ENCODE peak calls at places on chromosome 9, in eight cellular contexts. One of them, this sample, is unnamed.

GRCh38 chr9:123614503-123615258 is 258.7 kb downstream of the CRB2 start:
- DNase-seq in heart left ventricle: no peak
- DNase-seq in MCF 10A: no peak
- DNase-seq in esophagus squamous epithelium: no peak
- DNase-seq in nephron progenitor cell: no peak
- DNase-seq in colonic mucosa: no peak
- DNase-seq in AG09309: no peak
- DNase-seq in mesothelial cell of epicardium: no peak
- DNase-seq in this sample: no peak

GRCh38 chr9:124590886-124591641 is 83.9 kb upstream of the NR5A1 start:
- DNase-seq in heart left ventricle: no peak
- DNase-seq in MCF 10A: no peak
- DNase-seq in esophagus squamous epithelium: no peak
- DNase-seq in nephron progenitor cell: no peak
- DNase-seq in colonic mucosa: peak
- DNase-seq in AG09309: no peak
- DNase-seq in mesothelial cell of epicardium: no peak
- DNase-seq in this sample: no peak

GRCh38 chr9:111812337-111812736 is 17.6 kb upstream of the SHOC1 start:
- DNase-seq in heart left ventricle: no peak
- DNase-seq in MCF 10A: no peak
- DNase-seq in esophagus squamous epithelium: no peak
- DNase-seq in nephron progenitor cell: no peak
- DNase-seq in colonic mucosa: no peak
- DNase-seq in AG09309: no peak
- DNase-seq in mesothelial cell of epicardium: no peak
- DNase-seq in this sample: no peak

GRCh38 chr9:124239249-124240073 is 18.3 kb upstream of the NEK6 start:
- DNase-seq in heart left ventricle: no peak
- DNase-seq in MCF 10A: no peak
- DNase-seq in esophagus squamous epithelium: no peak
- DNase-seq in nephron progenitor cell: no peak
- DNase-seq in colonic mucosa: no peak
- DNase-seq in AG09309: no peak
- DNase-seq in mesothelial cell of epicardium: no peak
- DNase-seq in this sample: no peak

GRCh38 chr9:2876726-2877125 is 32.8 kb upstream of the PUM3 start:
- DNase-seq in heart left ventricle: no peak
- DNase-seq in MCF 10A: no peak
- DNase-seq in esophagus squamous epithelium: no peak
- DNase-seq in nephron progenitor cell: no peak
- DNase-seq in colonic mucosa: no peak
- DNase-seq in AG09309: no peak
- DNase-seq in mesothelial cell of epicardium: no peak
- DNase-seq in this sample: no peak

GRCh38 chr9:116572095-116572748 is 114.9 kb upstream of the TRIM32 start:
- DNase-seq in heart left ventricle: peak
- DNase-seq in MCF 10A: peak
- DNase-seq in esophagus squamous epithelium: no peak
- DNase-seq in nephron progenitor cell: peak
- DNase-seq in colonic mucosa: peak
- DNase-seq in AG09309: peak
- DNase-seq in mesothelial cell of epicardium: peak
- DNase-seq in this sample: peak

GRCh38 chr9:88303785-88304495 is 84.3 kb upstream of the SPIN1 start:
- DNase-seq in heart left ventricle: no peak
- DNase-seq in MCF 10A: no peak
- DNase-seq in esophagus squamous epithelium: no peak
- DNase-seq in nephron progenitor cell: no peak
- DNase-seq in colonic mucosa: no peak
- DNase-seq in AG09309: peak
- DNase-seq in mesothelial cell of epicardium: no peak
- DNase-seq in this sample: no peak

GRCh38 chr9:78954286-78954685 is 617.5 kb upstream of the TLE4 start:
- DNase-seq in heart left ventricle: no peak
- DNase-seq in MCF 10A: no peak
- DNase-seq in esophagus squamous epithelium: no peak
- DNase-seq in nephron progenitor cell: peak
- DNase-seq in colonic mucosa: no peak
- DNase-seq in AG09309: peak
- DNase-seq in mesothelial cell of epicardium: no peak
- DNase-seq in this sample: no peak

GRCh38 chr9:114156658-114157421 is 1.5 kb downstream of the COL27A1 start:
- DNase-seq in heart left ventricle: peak
- DNase-seq in MCF 10A: no peak
- DNase-seq in esophagus squamous epithelium: no peak
- DNase-seq in nephron progenitor cell: peak
- DNase-seq in colonic mucosa: peak
- DNase-seq in AG09309: peak
- DNase-seq in mesothelial cell of epicardium: peak
- DNase-seq in this sample: peak

GRCh38 chr9:91100878-91101450 is 260.8 kb downstream of the AUH start:
- DNase-seq in heart left ventricle: peak
- DNase-seq in MCF 10A: peak
- DNase-seq in esophagus squamous epithelium: no peak
- DNase-seq in nephron progenitor cell: no peak
- DNase-seq in colonic mucosa: no peak
- DNase-seq in AG09309: no peak
- DNase-seq in mesothelial cell of epicardium: no peak
- DNase-seq in this sample: no peak

GRCh38 chr9:33407061-33407460 is 4.7 kb upstream of the AQP7 start:
- DNase-seq in heart left ventricle: no peak
- DNase-seq in MCF 10A: no peak
- DNase-seq in esophagus squamous epithelium: no peak
- DNase-seq in nephron progenitor cell: no peak
- DNase-seq in colonic mucosa: no peak
- DNase-seq in AG09309: no peak
- DNase-seq in mesothelial cell of epicardium: no peak
- DNase-seq in this sample: no peak

GRCh38 chr9:132939169-132939568 is 5.2 kb downstream of the TSC1 start:
- DNase-seq in heart left ventricle: no peak
- DNase-seq in MCF 10A: no peak
- DNase-seq in esophagus squamous epithelium: no peak
- DNase-seq in nephron progenitor cell: no peak
- DNase-seq in colonic mucosa: no peak
- DNase-seq in AG09309: no peak
- DNase-seq in mesothelial cell of epicardium: no peak
- DNase-seq in this sample: no peak

GRCh38 chr9:12775373-12775962 is 648 bp downstream of the LURAP1L start:
- DNase-seq in heart left ventricle: peak
- DNase-seq in MCF 10A: no peak
- DNase-seq in esophagus squamous epithelium: no peak
- DNase-seq in nephron progenitor cell: peak
- DNase-seq in colonic mucosa: no peak
- DNase-seq in AG09309: no peak
- DNase-seq in mesothelial cell of epicardium: no peak
- DNase-seq in this sample: peak

GRCh38 chr9:97397220-97397619 is 14.7 kb upstream of the TDRD7 start:
- DNase-seq in heart left ventricle: no peak
- DNase-seq in MCF 10A: no peak
- DNase-seq in esophagus squamous epithelium: no peak
- DNase-seq in nephron progenitor cell: no peak
- DNase-seq in colonic mucosa: no peak
- DNase-seq in AG09309: no peak
- DNase-seq in mesothelial cell of epicardium: no peak
- DNase-seq in this sample: no peak

GRCh38 chr9:90140131-90140818 is 502.3 kb downstream of the DIRAS2 start:
- DNase-seq in heart left ventricle: no peak
- DNase-seq in MCF 10A: no peak
- DNase-seq in esophagus squamous epithelium: no peak
- DNase-seq in nephron progenitor cell: peak
- DNase-seq in colonic mucosa: no peak
- DNase-seq in AG09309: no peak
- DNase-seq in mesothelial cell of epicardium: no peak
- DNase-seq in this sample: no peak

GRCh38 chr9:4517274-4517673 is 27.0 kb downstream of the SLC1A1 start:
- DNase-seq in heart left ventricle: no peak
- DNase-seq in MCF 10A: no peak
- DNase-seq in esophagus squamous epithelium: no peak
- DNase-seq in nephron progenitor cell: no peak
- DNase-seq in colonic mucosa: no peak
- DNase-seq in AG09309: no peak
- DNase-seq in mesothelial cell of epicardium: no peak
- DNase-seq in this sample: no peak

GRCh38 chr9:116115731-116116353 is 37.7 kb upstream of the PAPPA start:
- DNase-seq in heart left ventricle: no peak
- DNase-seq in MCF 10A: no peak
- DNase-seq in esophagus squamous epithelium: no peak
- DNase-seq in nephron progenitor cell: no peak
- DNase-seq in colonic mucosa: no peak
- DNase-seq in AG09309: no peak
- DNase-seq in mesothelial cell of epicardium: no peak
- DNase-seq in this sample: no peak

GRCh38 chr9:32954642-32955041 is 46.8 kb downstream of the APTX start:
- DNase-seq in heart left ventricle: no peak
- DNase-seq in MCF 10A: peak
- DNase-seq in esophagus squamous epithelium: no peak
- DNase-seq in nephron progenitor cell: no peak
- DNase-seq in colonic mucosa: no peak
- DNase-seq in AG09309: peak
- DNase-seq in mesothelial cell of epicardium: no peak
- DNase-seq in this sample: no peak

GRCh38 chr9:33163433-33164137 is 3.6 kb downstream of the B4GALT1 start:
- DNase-seq in heart left ventricle: no peak
- DNase-seq in MCF 10A: peak
- DNase-seq in esophagus squamous epithelium: no peak
- DNase-seq in nephron progenitor cell: no peak
- DNase-seq in colonic mucosa: peak
- DNase-seq in AG09309: no peak
- DNase-seq in mesothelial cell of epicardium: no peak
- DNase-seq in this sample: no peak

GRCh38 chr9:8430945-8431344 is 631.4 kb upstream of the DMAC1 start:
- DNase-seq in heart left ventricle: no peak
- DNase-seq in MCF 10A: no peak
- DNase-seq in esophagus squamous epithelium: no peak
- DNase-seq in nephron progenitor cell: no peak
- DNase-seq in colonic mucosa: no peak
- DNase-seq in AG09309: no peak
- DNase-seq in mesothelial cell of epicardium: no peak
- DNase-seq in this sample: no peak

GRCh38 chr9:124228516-124228915 is 29.2 kb upstream of the NEK6 start:
- DNase-seq in heart left ventricle: no peak
- DNase-seq in MCF 10A: no peak
- DNase-seq in esophagus squamous epithelium: no peak
- DNase-seq in nephron progenitor cell: no peak
- DNase-seq in colonic mucosa: no peak
- DNase-seq in AG09309: no peak
- DNase-seq in mesothelial cell of epicardium: no peak
- DNase-seq in this sample: no peak

GRCh38 chr9:128121924-128122808 is 5.4 kb downstream of the PTGES2 start:
- DNase-seq in heart left ventricle: no peak
- DNase-seq in MCF 10A: no peak
- DNase-seq in esophagus squamous epithelium: no peak
- DNase-seq in nephron progenitor cell: no peak
- DNase-seq in colonic mucosa: no peak
- DNase-seq in AG09309: no peak
- DNase-seq in mesothelial cell of epicardium: no peak
- DNase-seq in this sample: no peak

DNA sequence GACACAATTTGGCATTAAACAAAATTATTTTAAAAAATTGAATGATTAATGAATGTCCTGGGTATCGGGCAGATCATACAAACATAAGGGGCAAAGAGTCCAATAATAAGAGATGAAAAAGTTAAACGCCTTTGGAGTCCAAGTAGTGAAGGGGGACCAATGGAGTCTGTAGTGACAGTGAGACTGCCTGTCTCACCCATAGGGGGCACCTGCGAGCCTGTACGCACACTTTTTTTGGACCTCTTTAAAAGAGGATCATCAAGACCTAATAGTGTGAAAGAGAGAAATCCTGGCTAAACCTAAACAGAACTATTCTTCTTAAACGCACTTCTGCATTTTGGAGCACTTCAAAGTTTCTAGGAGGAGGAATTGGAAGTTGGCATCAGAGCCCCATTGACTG is 636.0 kb upstream of the KLF4 start:
- DNase-seq in heart left ventricle: no peak
- DNase-seq in MCF 10A: peak
- DNase-seq in esophagus squamous epithelium: no peak
- DNase-seq in nephron progenitor cell: no peak
- DNase-seq in colonic mucosa: no peak
- DNase-seq in AG09309: no peak
- DNase-seq in mesothelial cell of epicardium: no peak
- DNase-seq in this sample: no peak
- TF ChIP-seq CTCF in heart left ventricle: peak
- TF ChIP-seq CTCF in MCF 10A: peak
- TF ChIP-seq CTCF in esophagus squamous epithelium: no peak
- TF ChIP-seq CTCF in nephron progenitor cell: peak
- TF ChIP-seq CTCF in colonic mucosa: peak
- TF ChIP-seq CTCF in AG09309: peak
- TF ChIP-seq CTCF in mesothelial cell of epicardium: no peak
- TF ChIP-seq CTCF in this sample: peak

DNA sequence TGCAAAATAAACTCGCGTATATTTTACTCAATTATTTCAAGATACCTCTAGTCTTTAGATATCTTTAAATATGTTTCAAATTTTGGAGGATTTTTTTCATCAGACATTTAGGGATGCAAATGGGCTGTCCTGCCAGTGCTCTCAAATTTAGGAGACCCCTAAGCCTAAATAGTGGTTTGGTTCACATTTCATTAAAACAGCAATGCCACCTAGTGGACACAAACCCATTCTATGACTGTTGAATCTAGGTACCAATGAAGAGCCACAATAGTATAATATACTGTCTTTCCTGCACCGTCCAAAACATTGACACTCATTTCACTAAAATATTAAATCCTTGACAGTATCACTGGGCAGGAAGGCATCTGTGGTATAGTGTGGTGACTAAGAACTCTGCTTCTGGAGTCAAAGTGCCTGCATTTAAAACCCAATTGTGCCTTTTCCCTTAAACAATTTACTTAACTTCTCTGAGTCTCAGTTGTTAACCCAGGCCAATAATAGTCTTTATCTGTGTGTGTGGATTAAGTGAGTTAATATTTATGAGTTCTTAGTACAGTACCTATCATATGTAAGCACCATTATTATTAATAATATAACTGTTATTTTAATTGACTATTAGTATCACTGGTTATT is 148.0 kb downstream of the RORB start:
- DNase-seq in heart left ventricle: no peak
- DNase-seq in MCF 10A: peak
- DNase-seq in esophagus squamous epithelium: no peak
- DNase-seq in nephron progenitor cell: peak
- DNase-seq in colonic mucosa: no peak
- DNase-seq in AG09309: no peak
- DNase-seq in mesothelial cell of epicardium: no peak
- DNase-seq in this sample: peak
- TF ChIP-seq CTCF in heart left ventricle: peak
- TF ChIP-seq CTCF in MCF 10A: peak
- TF ChIP-seq CTCF in esophagus squamous epithelium: peak
- TF ChIP-seq CTCF in nephron progenitor cell: peak
- TF ChIP-seq CTCF in colonic mucosa: no peak
- TF ChIP-seq CTCF in AG09309: peak
- TF ChIP-seq CTCF in mesothelial cell of epicardium: peak
- TF ChIP-seq CTCF in this sample: peak

GRCh38 chr9:84781431-84781830 is 111.9 kb downstream of the NTRK2 start:
- DNase-seq in heart left ventricle: no peak
- DNase-seq in MCF 10A: peak
- DNase-seq in esophagus squamous epithelium: no peak
- DNase-seq in nephron progenitor cell: peak
- DNase-seq in colonic mucosa: no peak
- DNase-seq in AG09309: no peak
- DNase-seq in mesothelial cell of epicardium: no peak
- DNase-seq in this sample: no peak
- TF ChIP-seq CTCF in heart left ventricle: no peak
- TF ChIP-seq CTCF in MCF 10A: peak
- TF ChIP-seq CTCF in esophagus squamous epithelium: peak
- TF ChIP-seq CTCF in nephron progenitor cell: peak
- TF ChIP-seq CTCF in colonic mucosa: no peak
- TF ChIP-seq CTCF in AG09309: peak
- TF ChIP-seq CTCF in mesothelial cell of epicardium: peak
- TF ChIP-seq CTCF in this sample: peak

GRCh38 chr9:68560131-68560844 is 19.6 kb upstream of the TMEM252 start:
- DNase-seq in heart left ventricle: peak
- DNase-seq in MCF 10A: peak
- DNase-seq in esophagus squamous epithelium: no peak
- DNase-seq in nephron progenitor cell: peak
- DNase-seq in colonic mucosa: peak
- DNase-seq in AG09309: no peak
- DNase-seq in mesothelial cell of epicardium: no peak
- DNase-seq in this sample: peak
- TF ChIP-seq CTCF in heart left ventricle: peak
- TF ChIP-seq CTCF in MCF 10A: peak
- TF ChIP-seq CTCF in esophagus squamous epithelium: peak
- TF ChIP-seq CTCF in nephron progenitor cell: peak
- TF ChIP-seq CTCF in colonic mucosa: peak
- TF ChIP-seq CTCF in AG09309: peak
- TF ChIP-seq CTCF in mesothelial cell of epicardium: no peak
- TF ChIP-seq CTCF in this sample: peak

This sample was measured in neural crest cell.